ENCODE peak calls at places on chromosomes 1 and 21, in ten cellular contexts. G is A549, D is spleen, U is esophagus squamous epithelium, J is IMR-90, X is heart left ventricle, A is stomach, R is body of pancreas, K is adrenal gland, Z is transverse colon. C is an unnamed sample.

GRCh38 chr1:31426249-31426922 is 13.4 kb downstream of the SERINC2 start:
- DNase-seq in R (no peak), G (no peak), Z (peak; percentile 50), A (no peak), U (no peak), D (no peak), J (no peak), K (no peak), X (no peak), C (no peak)

GRCh38 chr1:230303069-230303468 is 123.1 kb downstream of the PGBD5 start:
- DNase-seq in X (no peak), A (no peak), Z (no peak), J (no peak), U (no peak), G (no peak), K (no peak), D (no peak), R (no peak), C (no peak)

GRCh38 chr1:24967555-24967954 is 37.5 kb upstream of the RUNX3 start:
- DNase-seq in G (no peak), A (no peak), U (no peak), X (no peak), D (no peak), K (no peak), Z (no peak), R (no peak), J (no peak), C (no peak)

GRCh38 chr1:48679868-48680267 is 96.8 kb downstream of the BEND5 start:
- DNase-seq in A (no peak), Z (no peak), K (no peak), J (no peak), R (no peak), D (no peak), G (no peak), X (no peak), U (no peak), C (no peak)

GRCh38 chr1:93346472-93346991 is 825 bp downstream of the DR1 start:
- DNase-seq in J (peak; percentile 21), K (peak; percentile 16), Z (peak; percentile 14), X (peak; percentile 7), G (no peak), U (no peak), A (no peak), D (no peak), R (no peak), C (no peak)

GRCh38 chr1:41434748-41435449 is 49.6 kb downstream of the EDN2 start:
- DNase-seq in A (no peak), D (no peak), X (no peak), U (no peak), R (no peak), J (no peak), K (no peak), G (no peak), Z (no peak), C (no peak)

GRCh38 chr1:228838717-228839500 is 103.6 kb downstream of the RHOU start:
- DNase-seq in X (no peak), Z (no peak), J (peak; percentile 78), D (no peak), K (no peak), R (no peak), A (no peak), U (no peak), G (no peak), C (no peak)

GRCh38 chr1:234242091-234242490 is 131.2 kb upstream of the COA6 start:
- DNase-seq in U (no peak), R (no peak), J (no peak), G (no peak), D (no peak), K (no peak), Z (no peak), X (no peak), A (no peak), C (peak; percentile 56)

GRCh38 chr1:155892801-155893200 is 18.3 kb downstream of the RIT1 start:
- DNase-seq in R (no peak), D (no peak), J (peak; percentile 89), G (peak; percentile 35), K (no peak), Z (no peak), U (no peak), A (no peak), X (no peak), C (no peak)

GRCh38 chr1:156489166-156489934 is 11.2 kb downstream of the MEF2D start:
- DNase-seq in G (no peak), J (peak; percentile 36), R (no peak), U (no peak), A (no peak), X (peak; percentile 81), D (no peak), Z (no peak), K (peak; percentile 57), C (no peak)

GRCh38 chr1:165117482-165117881 is 239.0 kb downstream of the LMX1A start:
- DNase-seq in K (no peak), X (no peak), J (no peak), A (no peak), G (no peak), Z (no peak), R (no peak), D (no peak), U (no peak), C (no peak)

GRCh38 chr1:47616906-47617305 is 179.1 kb downstream of the FOXD2 start:
- DNase-seq in G (no peak), U (no peak), R (no peak), X (no peak), K (no peak), D (no peak), A (no peak), J (no peak), Z (no peak), C (peak; percentile 46)

GRCh38 chr1:22903113-22903512 is 69.6 kb downstream of the LACTBL1 start:
- DNase-seq in G (no peak), J (peak; percentile 78), Z (no peak), U (no peak), X (no peak), D (no peak), A (no peak), K (no peak), R (no peak), C (no peak)

GRCh38 chr1:1068077-1068373 is 6.1 kb downstream of the RNF223 start:
- DNase-seq in U (no peak), D (no peak), K (no peak), G (no peak), X (no peak), Z (no peak), J (no peak), R (no peak), A (no peak), C (no peak)

GRCh38 chr1:225962440-225962975 is 21.5 kb upstream of the LEFTY2 start:
- DNase-seq in J (no peak), U (no peak), R (peak; percentile 74), K (peak; percentile 56), Z (peak; percentile 76), A (peak; percentile 60), G (peak; percentile 64), X (peak; percentile 22), D (peak; percentile 89), C (no peak)

GRCh38 chr1:200252526-200252925 is 157.3 kb downstream of the ZNF281 start:
- DNase-seq in K (no peak), A (no peak), D (no peak), R (no peak), U (no peak), Z (no peak), X (no peak), J (peak; percentile 79), G (no peak), C (no peak)

GRCh38 chr1:165928075-165928731 is 100.8 kb downstream of the UCK2 start:
- DNase-seq in D (no peak), J (peak; percentile 56), U (no peak), A (peak; percentile 37), K (peak; percentile 46), R (peak; percentile 45), G (peak; percentile 63), Z (peak; percentile 31), X (no peak), C (peak; percentile 82)

GRCh38 chr21:35924714-35925301 is 135.5 kb downstream of the SETD4 start:
- DNase-seq in U (no peak), R (no peak), J (peak; percentile 96), A (no peak), Z (no peak), G (no peak), X (no peak), D (no peak), K (peak; percentile 23), C (no peak)

DNA sequence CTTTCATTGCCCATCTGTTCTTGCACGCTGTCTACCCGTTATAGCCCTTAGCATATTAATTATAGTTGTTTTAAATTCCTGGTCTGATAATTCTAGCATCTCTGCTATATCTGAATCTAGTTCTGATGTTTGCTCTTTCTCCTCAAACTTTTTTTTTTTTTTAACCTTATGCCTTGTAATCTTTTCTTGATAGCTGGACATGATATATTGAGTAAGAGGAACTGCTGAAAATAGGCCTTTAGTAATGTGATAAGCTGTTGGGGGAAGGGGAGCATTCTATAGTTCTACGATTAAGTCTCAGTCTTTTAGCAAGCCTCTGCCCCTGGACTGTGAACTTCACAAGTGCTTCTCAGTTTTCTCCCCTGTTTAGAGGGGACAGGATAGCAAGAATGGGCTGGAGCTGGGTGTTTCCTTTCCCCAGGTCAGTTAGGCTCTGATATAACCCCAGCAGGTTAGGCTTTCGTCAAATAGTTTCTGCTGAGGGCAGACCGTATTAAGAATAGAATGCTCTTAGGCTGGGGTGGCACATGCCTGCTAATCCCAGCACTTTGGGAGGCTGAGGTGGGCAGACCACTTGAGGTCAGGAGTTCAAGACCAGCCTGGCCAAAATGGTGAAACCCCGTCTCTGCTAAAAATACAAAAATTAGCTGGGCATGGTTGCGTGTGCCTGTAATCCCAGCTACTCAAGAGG is 62.2 kb downstream of the ZFYVE9 start:
- DNase-seq in Z (no peak), G (no peak), J (peak; percentile 15), X (no peak), K (no peak), D (no peak), U (no peak), A (no peak), R (no peak), C (no peak)
- H3K4me3 ChIP-seq in Z (no peak overlapping the region), G (no peak overlapping the region), J (no peak overlapping the region), X (no peak overlapping the region), K (no peak overlapping the region), D (no peak overlapping the region), U (no peak overlapping the region), A (no peak overlapping the region), R (no peak overlapping the region), C (no peak overlapping the region)

GRCh38 chr1:67200755-67201154 is 34.5 kb downstream of the IL23R start:
- DNase-seq in J (no peak), K (no peak), U (no peak), A (no peak), Z (no peak), G (no peak), X (no peak), R (no peak), D (no peak), C (no peak)
- TF ChIP-seq CTCF in J (no peak), K (no peak), U (no peak), A (no peak), Z (no peak), G (no peak), X (no peak), R (no peak), D (no peak), C (no peak)

GRCh38 chr1:2204384-2205190 is 10.0 kb upstream of the FAAP20 start:
- DNase-seq in A (peak; percentile 64), R (no peak), D (peak; percentile 96), Z (peak; percentile 57), K (peak; percentile 72), X (peak; percentile 83), G (no peak), U (no peak), J (peak; percentile 33), C (peak; percentile 96)
- TF ChIP-seq POLR2A in A (no peak), R (peak; percentile 42), D (no peak), Z (peak; percentile 38), K (no peak), X (no peak), G (no peak), U (peak; percentile 35), J (no peak), C (no peak)

GRCh38 chr1:45913183-45913924 is 109.9 kb downstream of the MAST2 start:
- DNase-seq in D (no peak), X (peak; percentile 79), U (no peak), R (no peak), K (peak; percentile 86), A (no peak), Z (peak; percentile 79), J (peak; percentile 96), G (no peak), C (no peak)
- H3K4me3 ChIP-seq in D (no peak overlapping the region), X (peak overlapping the region; percentile 33), U (peak overlapping the region; percentile 1), R (no peak overlapping the region), K (peak overlapping the region; percentile 14), A (no peak overlapping the region), Z (no peak overlapping the region), J (no peak overlapping the region), G (no peak overlapping the region), C (no peak overlapping the region)